ENCODE peak calls at places on chromosome X, in nine cellular contexts. H, U, E, A, J, N, X, S and I are unnamed samples.

GRCh38 chrX:30831082-30831481 is 58.0 kb downstream of the TAB3 start:
- DNase-seq in N (no peak), U (no peak), E (no peak), S (no peak), A (no peak), J (no peak), H (no peak), X (no peak), I (no peak)

GRCh38 chrX:50200907-50201306 is at the start of gene AKAP4:
- DNase-seq in E (no peak), X (no peak), J (no peak), H (no peak), A (no peak), N (no peak), S (no peak), U (no peak), I (no peak)

GRCh38 chrX:37995428-37995827 is 10.9 kb upstream of the SYTL5 start:
- DNase-seq in U (no peak), A (no peak), N (no peak), J (no peak), S (no peak), E (no peak), X (no peak), H (no peak), I (no peak)

GRCh38 chrX:49844622-49845021 is 15.5 kb downstream of the PAGE4 start:
- DNase-seq in X (no peak), S (no peak), N (no peak), U (no peak), J (no peak), H (no peak), A (no peak), E (no peak), I (no peak)

GRCh38 chrX:48996969-48997368 is 5.1 kb downstream of the GRIPAP1 start:
- DNase-seq in S (no peak), N (no peak), H (no peak), X (no peak), E (no peak), U (no peak), A (no peak), J (no peak), I (no peak)

GRCh38 chrX:154411981-154412340 is 622 bp downstream of the TAFAZZIN start:
- DNase-seq in U (peak; percentile 69), N (no peak), A (peak; percentile 76), X (peak; percentile 82), S (peak; percentile 53), J (peak; percentile 49), H (peak; percentile 77), E (peak; percentile 88), I (peak; percentile 40)

GRCh38 chrX:109393859-109394258 is 88.0 kb downstream of the GUCY2F start:
- DNase-seq in U (no peak), E (no peak), J (peak; percentile 2), N (no peak), X (no peak), S (no peak), A (no peak), H (no peak), I (no peak)

GRCh38 chrX:138885886-138886285 is 174.4 kb upstream of the FGF13 start:
- DNase-seq in H (no peak), J (no peak), U (no peak), E (no peak), S (no peak), A (no peak), N (no peak), X (no peak), I (peak; percentile 11)

GRCh38 chrX:155880586-155881157 is 473 bp upstream of the VAMP7 start:
- DNase-seq in N (no peak), U (no peak), A (no peak), J (no peak), X (no peak), E (no peak), H (no peak), S (peak; percentile 11), I (no peak)

GRCh38 chrX:150683536-150684146 is 9.6 kb upstream of the MTMR1 start:
- DNase-seq in N (no peak), H (no peak), J (peak; percentile 56), S (peak; percentile 52), X (no peak), E (no peak), A (no peak), U (peak; percentile 35), I (peak; percentile 65)

GRCh38 chrX:122641136-122641535 is 542.9 kb upstream of the GRIA3 start:
- DNase-seq in X (no peak), N (no peak), E (no peak), A (no peak), J (no peak), U (no peak), S (no peak), H (no peak), I (peak; percentile 32)

GRCh38 chrX:10356979-10357378 is 200.2 kb downstream of the CLCN4 start:
- DNase-seq in A (no peak), U (no peak), X (no peak), E (no peak), H (no peak), N (no peak), J (no peak), S (no peak), I (peak; percentile 9)

GRCh38 chrX:69362889-69363288 is 141.2 kb upstream of the NALF2 start:
- DNase-seq in J (peak; percentile 18), U (no peak), E (no peak), A (no peak), X (peak; percentile 59), N (peak; percentile 85), S (peak; percentile 62), H (no peak), I (peak; percentile 33)

GRCh38 chrX:107713205-107714195 is 62.1 kb downstream of the TSC22D3 start:
- DNase-seq in J (peak; percentile 39), N (no peak), U (no peak), E (peak; percentile 59), H (no peak), A (no peak), X (peak; percentile 56), S (peak; percentile 39), I (no peak)

GRCh38 chrX:50903387-50904027 is 7.0 kb upstream of the BMP15 start:
- DNase-seq in N (no peak), U (peak; percentile 18), E (no peak), X (no peak), J (peak; percentile 54), S (peak; percentile 34), H (no peak), A (no peak), I (peak; percentile 2)

GRCh38 chrX:1661048-1661921 is 46.4 kb downstream of the ASMT start:
- DNase-seq in U (no peak), A (peak; percentile 76), E (peak; percentile 21), X (peak; percentile 72), N (no peak), J (no peak), S (no peak), H (peak; percentile 66), I (no peak)

DNA sequence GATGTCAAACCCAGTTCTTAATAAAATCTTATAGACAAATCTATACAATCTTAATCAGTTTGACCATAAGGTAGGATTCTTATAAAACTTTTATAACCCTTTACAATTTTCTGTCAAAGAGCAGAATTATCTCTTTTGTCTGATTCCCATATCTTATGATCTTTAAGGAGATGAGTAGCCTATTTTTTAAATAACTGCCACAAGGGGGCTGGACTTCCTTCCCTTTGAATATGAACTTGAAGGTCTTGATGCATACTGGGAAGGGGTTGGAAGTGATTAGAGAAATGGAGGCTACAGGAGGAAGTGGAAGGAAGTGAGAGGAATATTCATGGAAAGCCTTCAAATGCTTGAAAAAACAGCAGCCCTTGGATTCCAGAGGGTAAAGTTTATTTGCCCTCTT is 111.1 kb downstream of the APOOL start:
- DNase-seq in S (no peak), N (no peak), H (no peak), E (no peak), J (no peak), U (no peak), A (no peak), X (no peak), I (no peak)
- TF ChIP-seq CTCF in S (no peak), N (no peak), H (no peak), E (no peak), J (no peak), U (no peak), A (no peak), X (no peak), I (no peak)

GRCh38 chrX:20294957-20295356 is 28.2 kb upstream of the RPS6KA3 start:
- DNase-seq in X (no peak), H (no peak), U (no peak), N (no peak), S (no peak), J (no peak), E (no peak), A (no peak), I (no peak)

DNA sequence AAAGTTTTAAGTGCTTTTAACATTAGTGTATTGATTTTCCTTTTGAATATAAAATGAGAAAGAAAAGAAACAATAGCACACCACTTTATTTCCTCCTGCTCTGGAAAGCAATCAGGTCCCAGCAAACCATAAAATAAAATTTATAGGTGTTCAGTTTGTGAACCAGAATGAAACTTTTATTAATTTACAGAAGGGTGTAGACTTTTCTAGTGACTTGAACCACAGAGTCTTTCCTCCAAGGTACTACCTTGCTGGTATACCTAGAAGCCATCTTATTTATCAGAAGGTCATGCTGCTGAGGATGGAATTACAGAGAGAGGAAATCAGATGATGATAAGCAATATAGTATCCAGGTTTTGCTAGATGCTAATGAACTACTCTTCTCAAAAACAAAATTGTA is 27.6 kb upstream of the RPS6KA3 start:
- DNase-seq in N (no peak), E (no peak), X (no peak), A (no peak), J (no peak), S (no peak), H (no peak), U (no peak), I (no peak)
- H3K4me3 ChIP-seq in N (no peak overlapping the region), E (no peak overlapping the region), X (no peak overlapping the region), A (no peak overlapping the region), J (no peak overlapping the region), S (no peak overlapping the region), H (no peak overlapping the region), U (no peak overlapping the region), I (no peak overlapping the region)

DNA sequence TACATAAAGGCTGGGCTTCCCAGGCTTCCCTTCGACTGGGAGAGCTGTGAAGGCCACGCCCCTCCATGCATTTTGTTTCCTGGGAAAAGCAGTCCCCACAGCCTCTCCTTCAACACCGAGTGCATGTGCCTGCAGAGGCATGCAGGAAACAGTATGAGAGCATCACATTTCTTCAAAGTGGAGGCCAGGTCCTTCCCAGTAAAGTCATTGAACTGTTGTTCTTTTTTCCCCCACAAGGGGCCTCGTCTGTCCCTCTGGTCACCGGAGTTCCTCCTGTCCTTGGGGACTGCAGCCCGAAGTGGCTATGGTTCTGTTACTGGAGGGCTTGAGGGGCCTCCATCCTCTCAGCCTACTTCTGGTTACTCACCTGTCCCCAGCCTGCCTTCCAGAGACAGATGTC is 56.0 kb downstream of the RAI2 start:
- DNase-seq in E (no peak), A (no peak), U (no peak), N (no peak), J (no peak), X (no peak), S (no peak), H (no peak), I (no peak)
- TF ChIP-seq CTCF in E (no peak), A (no peak), U (no peak), N (no peak), J (no peak), X (no peak), S (no peak), H (no peak), I (no peak)

DNA sequence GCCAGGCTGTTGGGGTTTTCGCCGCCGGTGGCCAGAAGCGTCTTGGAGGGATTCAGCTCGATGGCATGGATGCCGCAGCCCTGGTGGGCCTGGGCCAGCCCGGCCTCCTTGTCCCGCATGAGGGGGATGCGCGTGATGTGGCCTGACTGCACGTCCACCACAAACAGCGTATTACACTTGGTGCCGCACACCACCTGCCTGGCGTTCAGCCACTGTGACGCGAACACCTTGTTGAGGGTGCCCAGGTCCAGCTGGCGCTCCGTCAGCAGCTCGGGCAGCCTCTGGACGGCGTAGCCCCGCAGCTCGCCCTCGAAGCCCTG is 728 bp downstream of the DCAF12L2 start:
- DNase-seq in U (no peak), A (no peak), E (no peak), H (no peak), X (no peak), J (no peak), S (no peak), N (no peak), I (no peak)
- H3K4me3 ChIP-seq in U (peak overlapping the region; percentile 44), A (no peak overlapping the region), E (peak overlapping the region; percentile 55), H (no peak overlapping the region), X (no peak overlapping the region), J (no peak overlapping the region), S (no peak overlapping the region), N (peak overlapping the region; percentile 33), I (no peak overlapping the region)